ENCODE peak calls at places on chromosome 15, in four cellular contexts. M is hippocampal formation, S is occipital lobe, I is posterior vena cava. B is an unnamed sample.
A peak's percentile ranks its signal among the peaks of the same experiment; 100 is the strongest.

GRCh38 chr15:95551580-95551979 is 778.9 kb upstream of the NR2F2 start:
- DNase-seq in M (no peak), S (no peak), I (no peak), B (no peak)

GRCh38 chr15:70328137-70329115 is 230.7 kb upstream of the TLE3 start:
- DNase-seq in M (no peak), S (no peak), I (peak; percentile 92), B (no peak)

GRCh38 chr15:60830479-60830878 is 351.5 kb upstream of the ICE2 start:
- DNase-seq in M (no peak), S (no peak), I (no peak), B (no peak)

GRCh38 chr15:72236381-72237285 is 5.6 kb upstream of the PKM start:
- DNase-seq in M (no peak), S (no peak), I (no peak), B (no peak)

GRCh38 chr15:63900306-63900705 is 66.6 kb upstream of the HERC1 start:
- DNase-seq in M (no peak), S (no peak), I (no peak), B (no peak)

GRCh38 chr15:25416693-25417092 is 22.1 kb downstream of the UBE3A start:
- DNase-seq in M (no peak), S (no peak), I (no peak), B (peak; percentile 71)

GRCh38 chr15:85025516-85026279 is 44.0 kb downstream of the PDE8A start:
- DNase-seq in M (no peak), S (no peak), I (no peak), B (no peak)

GRCh38 chr15:48395532-48396011 is 64.3 kb downstream of the DUT start:
- DNase-seq in M (no peak), S (no peak), I (peak; percentile 95), B (no peak)

GRCh38 chr15:33584797-33585196 is 274.0 kb downstream of the RYR3 start:
- DNase-seq in M (no peak), S (no peak), I (no peak), B (no peak)

GRCh38 chr15:40990080-40990479 is 36.8 kb downstream of the CHAC1 start:
- DNase-seq in M (no peak), S (no peak), I (no peak), B (no peak)

GRCh38 chr15:101042320-101042719 is 123.2 kb downstream of the LRRK1 start:
- DNase-seq in M (no peak), S (no peak), I (peak; percentile 57), B (no peak)

GRCh38 chr15:85749261-85750151 is 45.2 kb downstream of the KLHL25 start:
- DNase-seq in M (peak; percentile 57), S (peak; percentile 38), I (peak; percentile 88), B (no peak)